ENCODE peak calls at places on chromosomes 13 and 19, in four cellular contexts. V is breast epithelium, J is mammary epithelial cell, O is RWPE2. M is an unnamed sample. For H3K9me3 and H3K4me1, the result is how much of the 10 kb centered on the place peaks cover.

GRCh38 chr13:26839682-26840081 is 79.1 kb upstream of the GPR12 start:
- DNase-seq in O (no peak), J (no peak), V (no peak), M (no peak)

GRCh38 chr13:102697929-102698648 is 3.2 kb upstream of the METTL21C start:
- DNase-seq in V (no peak), O (no peak), J (no peak), M (no peak)

GRCh38 chr19:55341191-55342043 is 1.7 kb downstream of the KMT5C start:
- DNase-seq in V (peak), O (peak), J (peak), M (no peak)

GRCh38 chr13:40389081-40389641 is 277.3 kb downstream of the FOXO1 start:
- DNase-seq in V (no peak), O (no peak), J (no peak), M (no peak)

GRCh38 chr19:31356587-31357314 is 7.5 kb upstream of the TSHZ3 start:
- DNase-seq in V (no peak), O (no peak), J (no peak), M (no peak)

GRCh38 chr19:31354919-31355318 is 5.7 kb upstream of the TSHZ3 start:
- DNase-seq in O (no peak), J (no peak), V (no peak), M (no peak)

GRCh38 chr13:33931397-33931987 is 113.5 kb downstream of the RFC3 start:
- DNase-seq in V (no peak), O (no peak), J (peak), M (peak)

GRCh38 chr19:10517760-10518443 is 655 bp upstream of the S1PR5 start:
- DNase-seq in O (no peak), J (no peak), V (no peak), M (no peak)

GRCh38 chr19:55117063-55117635 is 288 bp downstream of the PPP1R12C start:
- DNase-seq in V (no peak), O (no peak), J (no peak), M (no peak)

GRCh38 chr13:19158006-19158405 is 23.6 kb downstream of the TUBA3C start:
- DNase-seq in O (no peak), V (no peak), J (no peak), M (no peak)

GRCh38 chr19:47765522-47766358 is 12.8 kb upstream of the SELENOW start:
- DNase-seq in J (peak), O (no peak), V (peak), M (no peak)

GRCh38 chr13:99542788-99543406 is 41.6 kb downstream of the TM9SF2 start:
- DNase-seq in J (no peak), V (no peak), O (no peak), M (no peak)

GRCh38 chr13:43377955-43378354 is 354.6 kb downstream of the DNAJC15 start:
- DNase-seq in O (no peak), V (no peak), J (peak), M (no peak)

GRCh38 chr13:46321494-46322225 is 65.4 kb downstream of the RUBCNL start:
- DNase-seq in J (peak), O (no peak), V (no peak), M (peak)

GRCh38 chr19:38831142-38831605 is 420 bp downstream of the ECH1 start:
- DNase-seq in O (no peak), V (peak), J (peak), M (no peak)

GRCh38 chr13:45289936-45290563 is 50.9 kb downstream of the TPT1 start:
- DNase-seq in J (no peak), O (no peak), V (no peak), M (no peak)

GRCh38 chr13:35927554-35927953 is 203.6 kb downstream of the DCLK1 start:
- DNase-seq in V (no peak), J (peak), O (no peak), M (peak)

GRCh38 chr13:110347535-110348308 is 40.6 kb downstream of the COL4A2 start:
- DNase-seq in V (peak), J (peak), O (peak), M (no peak)

GRCh38 chr19:5903054-5903501 is 512 bp downstream of the NDUFA11 start:
- DNase-seq in J (peak), O (no peak), V (no peak), M (no peak)

GRCh38 chr13:108657520-108657919 is 28.1 kb downstream of the MYO16 start:
- DNase-seq in O (no peak), J (no peak), V (no peak), M (no peak)

GRCh38 chr13:21834511-21834910 is 163.6 kb downstream of the FGF9 start:
- DNase-seq in O (no peak), J (no peak), V (no peak), M (no peak)

GRCh38 chr19:6263306-6264076 is 16.3 kb downstream of the MLLT1 start:
- DNase-seq in O (no peak), J (no peak), V (no peak), M (no peak)

GRCh38 chr13:99374994-99375805 is 68.0 kb upstream of the GPR183 start:
- DNase-seq in V (no peak), J (no peak), O (no peak), M (no peak)

GRCh38 chr19:44447864-44448674 is at the start of gene ZNF229:
- DNase-seq in J (peak), V (peak), O (peak), M (peak)
- H3K9me3 ChIP-seq in J (under half), V (half or more), O (under half), M (under half)

DNA sequence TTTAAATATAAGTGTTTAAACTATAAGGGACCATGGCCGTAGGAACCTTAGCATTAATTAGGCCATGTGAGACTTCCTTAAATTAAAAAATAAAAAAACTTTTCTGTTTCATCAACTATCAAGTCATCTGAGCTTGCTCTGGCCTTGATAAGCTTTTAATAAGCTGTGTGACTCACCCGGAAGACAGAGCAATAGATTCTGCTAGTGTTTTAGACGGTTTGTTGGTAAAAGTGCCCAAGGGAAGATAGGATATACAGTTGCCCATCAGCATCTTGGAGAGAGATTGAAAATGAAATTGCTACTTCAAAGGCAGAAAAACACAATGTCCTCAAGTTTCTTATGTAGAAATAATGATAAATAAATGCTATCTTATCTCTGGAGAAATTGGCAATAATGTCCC is 31.2 kb upstream of the RCBTB2 start:
- DNase-seq in V (no peak), O (no peak), J (no peak), M (no peak)
- H3K4me1 ChIP-seq in V (under half), O (under half), J (under half), M (under half)

DNA sequence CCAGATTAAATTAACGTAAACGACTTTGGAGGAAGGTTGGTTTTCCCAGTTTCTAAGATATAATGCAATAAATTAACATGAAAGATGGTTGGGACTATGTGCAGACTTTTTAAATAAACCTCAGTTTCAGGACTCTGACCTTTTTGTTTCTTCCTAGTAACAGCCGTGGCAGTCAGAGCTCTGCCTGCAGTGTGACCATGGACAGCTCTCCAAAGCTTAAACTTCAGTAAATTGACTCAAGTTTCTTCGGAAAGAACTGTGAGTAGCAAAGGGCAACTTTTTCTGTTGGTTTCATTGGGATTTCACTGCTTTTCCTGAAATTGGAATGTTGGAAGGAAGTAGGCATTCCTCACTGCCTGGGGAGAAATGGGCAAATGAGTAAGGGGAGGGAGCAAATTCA is 4.1 kb downstream of the USP29 start:
- DNase-seq in J (no peak), O (no peak), V (no peak), M (no peak)
- H3K9me3 ChIP-seq in J (under half), O (under half), V (under half), M (under half)

GRCh38 chr13:49749852-49750251 is 42.6 kb downstream of the KPNA3 start:
- DNase-seq in J (peak), O (no peak), V (no peak), M (no peak)
- H3K4me1 ChIP-seq in J (under half), O (under half), V (under half), M (under half)

GRCh38 chr19:51983361-51983760 is 3.3 kb downstream of the ZNF350 start:
- DNase-seq in O (no peak), V (no peak), J (no peak), M (no peak)

DNA sequence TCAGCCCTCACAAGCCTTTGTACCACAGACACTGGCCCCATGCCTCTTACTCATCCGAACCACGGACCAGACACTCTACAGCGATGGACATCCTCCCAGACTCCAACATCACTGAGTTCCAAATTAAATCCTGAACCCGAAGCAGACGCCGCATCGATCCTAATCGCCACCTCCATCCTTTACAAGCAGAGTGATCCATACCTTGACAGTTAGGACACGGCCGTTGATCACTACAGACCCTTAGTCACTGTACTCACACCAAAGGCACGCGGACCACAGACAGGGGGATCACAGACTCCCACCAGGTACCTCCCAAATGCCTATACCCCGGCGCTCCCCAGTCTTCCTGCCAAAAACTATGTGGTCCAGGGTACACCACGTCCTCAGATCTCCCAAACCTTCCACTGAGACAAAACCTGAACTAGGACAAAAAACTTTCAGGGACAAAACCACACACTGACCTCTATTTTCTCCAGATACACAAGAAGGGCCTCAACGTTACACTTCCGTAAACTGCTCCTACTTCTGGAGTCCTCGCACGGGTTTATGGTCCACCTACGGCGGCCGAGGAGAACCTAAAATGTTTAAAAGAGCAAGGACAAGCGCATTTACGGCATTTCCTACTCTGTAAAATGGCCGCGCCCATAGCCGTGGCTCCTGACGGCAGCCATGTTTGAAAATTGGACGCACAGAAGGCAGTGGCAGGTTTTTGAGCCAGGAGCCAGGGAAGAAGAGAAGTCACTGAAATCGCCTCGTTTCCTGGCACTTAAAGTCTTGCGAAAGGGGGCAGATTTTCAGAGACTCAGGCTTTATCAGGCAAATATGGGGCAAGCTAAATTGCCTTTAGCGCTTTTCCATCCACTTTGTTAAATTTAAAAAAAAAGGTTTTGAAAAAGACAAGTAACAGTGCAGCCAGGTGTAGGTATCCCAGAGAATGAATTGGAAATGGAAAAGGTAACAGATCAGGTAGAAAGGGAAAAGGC is at the start of gene ZNF350:
- DNase-seq in V (peak), J (peak), O (peak), M (peak)
- H3K9me3 ChIP-seq in V (half or more), J (under half), O (under half), M (under half)

DNA sequence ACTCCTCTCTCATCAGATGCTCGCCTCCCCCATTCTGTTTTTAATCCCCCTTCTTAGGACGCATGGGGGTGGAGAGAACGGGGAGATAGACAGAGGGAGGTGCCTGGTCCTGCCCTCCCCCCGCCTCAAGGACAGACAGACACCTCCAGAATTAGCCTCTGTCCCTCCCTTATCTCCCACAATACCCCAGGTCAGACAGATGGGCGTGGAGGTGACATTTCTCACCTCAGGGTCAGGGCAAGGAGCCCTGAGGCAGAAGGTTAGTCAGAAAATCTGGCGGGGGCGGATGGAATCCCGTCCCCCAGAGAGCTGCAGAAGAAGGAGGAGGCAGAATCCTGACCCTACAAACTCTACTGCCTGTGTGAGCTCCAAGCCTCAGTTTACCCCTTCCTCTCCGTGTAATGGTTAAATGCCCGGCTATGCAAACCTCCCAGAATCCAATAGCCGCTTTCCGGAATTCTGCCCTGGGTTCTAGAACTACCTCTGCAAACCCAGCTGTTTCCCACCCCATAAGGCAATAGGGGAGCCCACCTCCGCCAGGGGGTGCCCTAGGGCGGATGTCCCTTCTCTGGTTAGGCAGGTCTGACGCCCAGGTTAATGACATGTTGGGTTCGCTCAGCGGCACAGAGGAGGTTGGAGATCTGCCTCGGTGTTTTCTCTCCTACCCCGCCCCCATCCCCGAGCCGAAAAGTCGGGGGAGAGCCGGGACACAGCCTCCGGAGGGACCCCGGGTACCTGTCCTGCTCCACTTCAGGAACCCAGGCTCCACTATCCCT is 900 bp downstream of the PPP1R13L start:
- DNase-seq in V (peak), J (peak), O (no peak), M (no peak)
- H3K4me1 ChIP-seq in V (under half), J (under half), O (under half), M (under half)

DNA sequence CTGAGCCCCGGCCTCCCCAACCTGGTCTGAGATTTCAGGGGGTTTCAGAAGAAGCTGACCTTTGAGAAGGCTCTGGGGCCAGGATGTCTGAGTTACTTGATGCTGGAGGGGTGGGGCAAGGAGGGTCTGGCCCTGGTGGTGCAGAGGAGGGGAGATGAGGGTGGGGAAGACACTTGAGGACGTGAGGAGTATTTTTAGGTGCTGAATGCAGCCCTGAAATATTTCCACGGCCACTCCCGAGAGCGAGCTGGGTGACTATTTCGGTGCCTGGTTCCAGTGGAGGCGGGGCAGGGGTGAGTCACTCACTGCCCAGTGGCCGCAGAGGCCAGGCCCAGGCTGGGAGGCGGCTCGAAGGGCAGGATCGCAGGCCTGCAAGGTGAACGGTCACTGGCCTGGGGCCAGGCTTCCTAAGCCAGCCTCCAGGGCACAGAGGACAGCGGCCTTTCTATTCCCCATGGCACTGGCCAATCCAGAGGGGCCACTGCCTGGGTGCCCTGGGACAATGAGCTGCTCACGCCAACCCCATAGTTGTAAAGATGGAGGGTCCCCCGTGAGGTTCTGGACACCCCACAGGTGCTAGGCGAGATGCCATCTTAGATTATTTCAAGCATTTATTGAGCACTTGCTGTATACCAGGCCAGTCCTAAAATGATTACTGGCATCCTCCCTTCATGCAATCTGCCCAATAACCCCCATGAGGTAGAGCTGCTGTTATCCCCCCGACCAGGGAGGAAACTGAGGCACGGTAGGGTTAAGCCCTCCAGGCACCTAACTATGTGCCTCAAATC is 19.7 kb upstream of the JUND start:
- DNase-seq in J (peak), V (no peak), O (no peak), M (no peak)
- H3K9me3 ChIP-seq in J (under half), V (under half), O (under half), M (under half)

DNA sequence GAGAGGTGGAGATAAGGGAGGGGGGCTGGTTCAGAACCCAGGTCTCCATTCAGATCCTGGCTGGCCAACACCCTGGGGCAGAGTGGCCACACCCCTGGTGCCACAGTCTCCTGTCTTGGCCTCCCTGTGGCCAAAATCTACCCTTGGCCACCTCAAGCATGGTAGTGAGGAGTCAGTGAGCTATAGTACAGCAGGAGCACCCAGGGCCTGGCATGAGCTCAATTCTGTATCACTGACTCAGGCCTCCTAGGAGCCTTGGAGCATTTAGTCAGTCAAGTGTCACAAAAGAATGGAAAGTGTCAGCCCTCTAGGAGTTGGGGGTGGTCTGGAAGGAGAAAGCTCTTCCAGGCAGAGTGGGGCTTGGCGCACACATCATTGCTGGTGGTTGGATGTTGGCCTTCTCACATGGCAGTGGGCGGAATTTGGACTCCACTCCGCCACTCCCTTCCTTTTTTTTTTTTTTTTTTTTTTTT is 6.6 kb upstream of the CD79A start:
- DNase-seq in J (no peak), O (no peak), V (no peak), M (no peak)
- H3K4me1 ChIP-seq in J (under half), O (under half), V (under half), M (under half)

GRCh38 chr19:58237324-58237723 is 8.6 kb downstream of the ZNF544 start:
- DNase-seq in V (no peak), J (no peak), O (peak), M (no peak)
- H3K9me3 ChIP-seq in V (half or more), J (under half), O (under half), M (under half)

GRCh38 chr13:113650731-113651148 is 7.3 kb downstream of the ATP4B start:
- DNase-seq in O (no peak), V (peak), J (no peak), M (no peak)
- H3K4me1 ChIP-seq in O (under half), V (under half), J (under half), M (under half)